ENCODE peak calls at places on chromosomes 3 and 15, in four cellular contexts. One of them, this sample, is unnamed. For H3K9me3, the result is how much of the 10 kb centered on the place peaks cover.

GRCh38 chr3:172276103-172276502 is 172.2 kb downstream of the GHSR start:
- DNase-seq in HCT116: no peak
- DNase-seq in PC-3: no peak
- DNase-seq in MM.1S: peak
- DNase-seq in this sample: no peak

GRCh38 chr3:49121244-49121671 is 635 bp upstream of the USP19 start:
- DNase-seq in PC-3: no peak
- DNase-seq in MM.1S: no peak
- DNase-seq in HCT116: no peak
- DNase-seq in this sample: no peak

GRCh38 chr15:32994810-32995424 is 199.6 kb downstream of the FMN1 start:
- DNase-seq in MM.1S: peak
- DNase-seq in PC-3: peak
- DNase-seq in HCT116: peak
- DNase-seq in this sample: no peak

GRCh38 chr3:5122741-5123706 is 932 bp downstream of the ARL8B start:
- DNase-seq in PC-3: peak
- DNase-seq in MM.1S: peak
- DNase-seq in HCT116: no peak
- DNase-seq in this sample: peak

GRCh38 chr3:171813897-171814460 is 3.7 kb upstream of the PLD1 start:
- DNase-seq in MM.1S: no peak
- DNase-seq in PC-3: no peak
- DNase-seq in HCT116: no peak
- DNase-seq in this sample: no peak

GRCh38 chr15:98841419-98841970 is 166.1 kb downstream of the PGPEP1L start:
- DNase-seq in MM.1S: no peak
- DNase-seq in PC-3: no peak
- DNase-seq in HCT116: no peak
- DNase-seq in this sample: no peak

GRCh38 chr3:156635973-156636372 is 38.4 kb upstream of the TIPARP start:
- DNase-seq in HCT116: no peak
- DNase-seq in MM.1S: no peak
- DNase-seq in PC-3: no peak
- DNase-seq in this sample: no peak

GRCh38 chr15:52441846-52442245 is 86.8 kb downstream of the MYO5A start:
- DNase-seq in HCT116: no peak
- DNase-seq in MM.1S: no peak
- DNase-seq in PC-3: no peak
- DNase-seq in this sample: no peak

GRCh38 chr3:38755130-38755529 is 60.9 kb downstream of the SCN10A start:
- DNase-seq in MM.1S: no peak
- DNase-seq in PC-3: no peak
- DNase-seq in HCT116: no peak
- DNase-seq in this sample: no peak

GRCh38 chr3:51974277-51974962 is 444 bp upstream of the ABHD14A start:
- DNase-seq in MM.1S: peak
- DNase-seq in PC-3: no peak
- DNase-seq in HCT116: no peak
- DNase-seq in this sample: no peak

GRCh38 chr3:14452676-14453367 is 50.4 kb downstream of the SLC6A6 start:
- DNase-seq in PC-3: peak
- DNase-seq in HCT116: peak
- DNase-seq in MM.1S: no peak
- DNase-seq in this sample: peak

GRCh38 chr3:46301122-46301835 is 52.6 kb upstream of the CCR2 start:
- DNase-seq in PC-3: no peak
- DNase-seq in MM.1S: no peak
- DNase-seq in HCT116: no peak
- DNase-seq in this sample: no peak

DNA sequence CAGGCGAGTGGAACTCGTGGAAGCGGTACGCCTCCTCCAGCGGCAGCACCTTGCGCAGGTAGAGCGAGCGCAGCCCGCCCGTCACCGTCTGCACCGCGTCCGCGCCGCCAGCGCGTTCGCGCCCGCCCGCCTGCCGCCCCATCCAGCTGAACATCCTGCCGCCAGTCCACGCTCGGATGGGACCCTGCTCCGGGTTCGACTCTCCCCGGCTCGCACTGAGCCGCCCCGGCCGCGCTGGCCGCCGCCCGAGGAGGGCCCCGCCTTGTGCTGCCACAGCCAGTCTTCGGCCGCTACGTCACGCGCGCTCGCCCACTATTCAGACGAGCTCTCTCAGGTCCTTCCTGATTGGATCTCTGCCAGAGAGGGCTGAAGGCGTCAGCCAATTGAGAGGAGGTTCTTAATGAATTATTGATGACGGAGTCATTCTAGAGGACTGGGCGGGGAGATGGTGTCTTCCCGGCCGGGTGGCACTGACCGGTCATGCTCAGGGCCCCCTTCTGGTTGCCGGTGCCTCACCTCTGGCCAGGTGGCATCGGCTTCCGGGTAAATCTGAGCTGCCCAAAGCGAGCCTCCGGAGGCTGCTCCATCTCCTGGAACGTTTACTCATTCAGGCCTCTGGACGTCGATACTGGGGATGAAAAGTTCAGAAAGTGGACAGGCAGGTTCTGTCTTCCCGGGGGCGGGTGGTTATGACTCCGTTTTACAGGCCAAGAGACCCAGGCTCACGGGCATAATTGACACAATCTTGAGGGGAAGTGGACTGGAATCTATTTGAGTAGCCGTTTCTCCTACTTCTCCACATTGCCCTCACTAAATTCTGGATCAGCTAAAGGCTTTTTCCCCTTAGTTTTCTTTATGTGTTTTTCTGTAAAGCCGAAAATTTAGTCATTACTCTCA is at the start of gene EHD4:
- DNase-seq in MM.1S: peak
- DNase-seq in HCT116: peak
- DNase-seq in PC-3: peak
- DNase-seq in this sample: peak
- TF ChIP-seq CTCF in MM.1S: peak
- TF ChIP-seq CTCF in HCT116: peak
- TF ChIP-seq CTCF in PC-3: peak
- TF ChIP-seq CTCF in this sample: peak

GRCh38 chr15:25243800-25244097 is 195.1 kb downstream of the UBE3A start:
- DNase-seq in PC-3: no peak
- DNase-seq in HCT116: no peak
- DNase-seq in MM.1S: no peak
- DNase-seq in this sample: no peak
- H3K9me3 ChIP-seq in PC-3: under half
- H3K9me3 ChIP-seq in HCT116: under half
- H3K9me3 ChIP-seq in MM.1S: under half
- H3K9me3 ChIP-seq in this sample: under half

GRCh38 chr15:47035756-47036155 is 681.5 kb upstream of the SEMA6D start:
- DNase-seq in PC-3: peak
- DNase-seq in HCT116: no peak
- DNase-seq in MM.1S: no peak
- DNase-seq in this sample: no peak

GRCh38 chr15:47037003-47037402 is 680.3 kb upstream of the SEMA6D start:
- DNase-seq in HCT116: no peak
- DNase-seq in PC-3: no peak
- DNase-seq in MM.1S: peak
- DNase-seq in this sample: no peak
- H3K9ac ChIP-seq in HCT116: no peak
- H3K9ac ChIP-seq in PC-3: no peak
- H3K9ac ChIP-seq in MM.1S: no peak
- H3K9ac ChIP-seq in this sample: no peak

GRCh38 chr15:48413304-48413703 is 82.1 kb downstream of the DUT start:
- DNase-seq in HCT116: no peak
- DNase-seq in MM.1S: no peak
- DNase-seq in PC-3: no peak
- DNase-seq in this sample: no peak

GRCh38 chr15:48418343-48418742 is 87.1 kb downstream of the DUT start:
- DNase-seq in MM.1S: no peak
- DNase-seq in HCT116: no peak
- DNase-seq in PC-3: no peak
- DNase-seq in this sample: no peak

GRCh38 chr15:48414015-48414414 is 82.8 kb downstream of the DUT start:
- DNase-seq in HCT116: no peak
- DNase-seq in MM.1S: no peak
- DNase-seq in PC-3: peak
- DNase-seq in this sample: no peak

GRCh38 chr15:48415036-48415886 is 84.0 kb downstream of the DUT start:
- DNase-seq in MM.1S: no peak
- DNase-seq in HCT116: no peak
- DNase-seq in PC-3: peak
- DNase-seq in this sample: no peak

DNA sequence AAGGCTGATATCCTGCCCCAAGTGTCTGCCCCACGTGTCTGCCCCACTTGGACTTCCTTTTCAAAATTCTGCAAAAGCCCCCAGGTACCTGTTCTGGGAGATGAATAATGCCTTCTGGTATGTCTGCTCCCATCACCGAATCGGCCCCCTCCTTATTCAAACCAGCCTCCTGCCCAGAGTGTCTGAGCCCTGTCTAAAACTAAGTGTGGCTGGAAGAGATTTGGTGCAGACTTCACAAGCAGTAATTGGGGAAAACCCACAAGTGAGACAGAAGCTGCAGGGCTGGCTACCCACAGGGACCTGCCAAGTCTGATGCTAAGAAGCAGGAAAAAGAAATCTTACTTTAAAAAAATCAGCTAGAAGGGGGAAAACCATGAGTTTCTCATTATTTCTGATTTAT is 85.1 kb downstream of the DUT start:
- DNase-seq in HCT116: no peak
- DNase-seq in MM.1S: no peak
- DNase-seq in PC-3: no peak
- DNase-seq in this sample: no peak
- TF ChIP-seq CTCF in HCT116: no peak
- TF ChIP-seq CTCF in MM.1S: no peak
- TF ChIP-seq CTCF in PC-3: no peak
- TF ChIP-seq CTCF in this sample: no peak